ENCODE peak calls at places on chromosomes 3 and 15, in five cellular contexts. Q is HepG2, Z is GM23248, L is fibroblast of lung, N is mesenchymal stem cell. W is an unnamed sample.
A peak's percentile ranks its signal among the peaks of the same experiment; 100 is the strongest.

GRCh38 chr3:40690696-40691597 is 166.2 kb downstream of the ZNF621 start:
- DNase-seq in Q (no peak), Z (no peak), L (no peak), N (no peak), W (no peak)

GRCh38 chr3:34405159-34405558 is 606.7 kb downstream of the PDCD6IP start:
- DNase-seq in Q (no peak), Z (no peak), L (no peak), N (no peak), W (no peak)

GRCh38 chr15:71151061-71151460 is 35.8 kb downstream of the THSD4 start:
- DNase-seq in Q (no peak), Z (peak; percentile 70), L (no peak), N (no peak), W (no peak)

GRCh38 chr3:154743418-154743817 is 313.4 kb upstream of the GPR149 start:
- DNase-seq in Q (no peak), Z (no peak), L (no peak), N (no peak), W (no peak)

GRCh38 chr3:104452697-104453096 is 914.0 kb upstream of the ALCAM start:
- DNase-seq in Q (no peak), Z (no peak), L (no peak), N (no peak), W (no peak)

GRCh38 chr3:140078940-140079339 is 144.0 kb downstream of the CLSTN2 start:
- DNase-seq in Q (no peak), Z (no peak), L (no peak), N (no peak), W (no peak)

GRCh38 chr3:189144645-189145044 is 27.1 kb upstream of the TPRG1 start:
- DNase-seq in Q (no peak), Z (peak; percentile 16), L (peak; percentile 55), N (peak; percentile 15), W (no peak)

GRCh38 chr15:101296418-101297405 is 1.7 kb upstream of the SNRPA1 start:
- DNase-seq in Q (no peak), Z (peak; percentile 79), L (peak; percentile 7), N (peak; percentile 18), W (peak; percentile 13)

GRCh38 chr3:1469687-1470086 is 376.9 kb downstream of the CNTN6 start:
- DNase-seq in Q (no peak), Z (no peak), L (no peak), N (no peak), W (no peak)

GRCh38 chr3:156558389-156558788 is 3.5 kb upstream of the SSR3 start:
- DNase-seq in Q (no peak), Z (no peak), L (no peak), N (no peak), W (no peak)

GRCh38 chr3:186143280-186143679 is 34.4 kb upstream of the ETV5 start:
- DNase-seq in Q (no peak), Z (no peak), L (no peak), N (no peak), W (peak; percentile 33)

GRCh38 chr3:13703071-13703470 is 154.1 kb downstream of the FBLN2 start:
- DNase-seq in Q (no peak), Z (no peak), L (no peak), N (no peak), W (peak; percentile 9)

GRCh38 chr3:13700889-13701288 is 152.0 kb downstream of the FBLN2 start:
- DNase-seq in Q (no peak), Z (no peak), L (no peak), N (no peak), W (no peak)

GRCh38 chr3:13698498-13698897 is 149.6 kb downstream of the FBLN2 start:
- DNase-seq in Q (no peak), Z (no peak), L (no peak), N (no peak), W (peak; percentile 63)

GRCh38 chr3:13702226-13702820 is 153.4 kb downstream of the FBLN2 start:
- DNase-seq in Q (no peak), Z (no peak), L (no peak), N (no peak), W (peak; percentile 20)

DNA sequence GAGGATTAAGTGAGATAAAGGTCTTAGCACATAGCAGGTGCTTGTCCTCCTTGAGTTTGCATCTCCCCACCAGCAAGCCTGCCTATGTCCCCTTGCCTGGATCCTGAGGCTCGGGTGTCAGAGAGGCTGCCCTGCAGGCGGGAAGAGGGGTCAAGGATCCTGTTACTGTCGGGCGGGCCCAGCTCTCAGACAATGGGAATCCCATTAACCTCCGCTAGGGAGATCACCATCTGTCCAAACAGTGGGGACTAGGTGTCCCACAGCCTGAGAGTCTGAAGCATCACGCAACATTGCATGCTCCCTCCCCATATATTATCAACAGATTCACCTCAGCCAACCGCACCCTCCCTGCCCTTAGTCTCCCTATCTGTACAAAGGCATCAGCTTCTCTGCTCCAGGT is 151.4 kb downstream of the FBLN2 start:
- DNase-seq in Q (no peak), Z (no peak), L (no peak), N (no peak), W (peak; percentile 76)
- H3K27ac ChIP-seq in Q (no peak overlapping the region), Z (no peak overlapping the region), L (no peak overlapping the region), N (no peak overlapping the region), W (no peak overlapping the region)

GRCh38 chr15:38349251-38349650 is 96.6 kb downstream of the SPRED1 start:
- DNase-seq in Q (no peak), Z (no peak), L (peak; percentile 28), N (peak; percentile 54), W (no peak)

DNA sequence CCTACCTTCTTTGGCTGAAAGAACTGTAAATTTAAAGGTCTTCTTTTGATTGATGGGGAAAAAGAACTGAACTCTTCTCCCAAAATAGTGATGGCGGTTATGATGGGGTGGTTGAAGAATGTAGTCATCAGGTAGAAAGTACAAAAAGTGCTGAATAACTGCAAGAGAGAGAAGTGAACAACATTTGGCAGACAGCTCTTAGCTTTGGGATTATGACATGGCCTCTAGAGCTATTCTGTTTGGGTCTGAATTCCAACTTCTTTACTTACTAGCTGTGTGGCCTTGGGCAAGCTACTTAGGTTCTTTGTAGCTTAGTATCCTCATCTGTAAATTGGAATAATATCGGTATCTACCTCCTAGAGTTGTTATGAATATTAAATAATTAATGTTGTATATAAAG is 91.7 kb downstream of the SPRED1 start:
- DNase-seq in Q (no peak), Z (no peak), L (no peak), N (no peak), W (no peak)
- H3K4me3 ChIP-seq in Q (no peak overlapping the region), Z (no peak overlapping the region), L (no peak overlapping the region), N (no peak overlapping the region), W (no peak overlapping the region)

DNA sequence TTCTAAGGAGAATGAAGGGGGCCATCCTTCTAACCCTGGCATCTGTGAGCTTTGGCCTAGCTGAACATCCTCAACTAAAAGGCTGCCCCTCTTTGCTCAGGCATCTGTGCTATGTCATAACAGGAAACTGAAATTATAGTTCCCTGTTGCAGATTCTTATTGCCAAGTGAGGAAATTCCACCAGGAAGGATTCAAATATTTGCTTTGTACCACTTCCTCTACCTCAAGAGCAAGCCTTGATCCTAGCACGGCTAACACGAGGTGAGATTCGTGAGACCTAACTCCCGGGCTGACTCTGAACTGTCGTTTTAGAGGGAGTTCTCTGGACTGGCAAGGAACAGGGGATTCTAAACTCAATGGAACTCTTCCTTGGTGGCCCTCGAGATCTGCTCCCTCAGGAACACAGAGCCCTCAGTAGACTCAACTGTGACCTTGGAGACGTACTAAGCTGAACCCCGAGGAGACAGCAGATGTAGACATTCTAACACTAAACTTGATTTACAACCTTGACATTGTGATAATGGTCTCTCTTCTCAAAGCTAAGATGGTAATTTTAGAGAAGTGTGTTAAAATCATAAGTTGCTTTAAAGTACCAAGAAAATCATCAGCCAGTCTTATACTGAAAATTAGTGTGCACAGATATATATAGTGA is 4.2 kb downstream of the SPG21 start:
- DNase-seq in Q (peak; percentile 64), Z (no peak), L (no peak), N (peak; percentile 59), W (no peak)
- H3K9ac ChIP-seq in Q (peak overlapping the region; percentile 32), Z (peak overlapping the region; percentile 68), L (no peak overlapping the region), N (peak overlapping the region; percentile 71), W (no peak overlapping the region)

DNA sequence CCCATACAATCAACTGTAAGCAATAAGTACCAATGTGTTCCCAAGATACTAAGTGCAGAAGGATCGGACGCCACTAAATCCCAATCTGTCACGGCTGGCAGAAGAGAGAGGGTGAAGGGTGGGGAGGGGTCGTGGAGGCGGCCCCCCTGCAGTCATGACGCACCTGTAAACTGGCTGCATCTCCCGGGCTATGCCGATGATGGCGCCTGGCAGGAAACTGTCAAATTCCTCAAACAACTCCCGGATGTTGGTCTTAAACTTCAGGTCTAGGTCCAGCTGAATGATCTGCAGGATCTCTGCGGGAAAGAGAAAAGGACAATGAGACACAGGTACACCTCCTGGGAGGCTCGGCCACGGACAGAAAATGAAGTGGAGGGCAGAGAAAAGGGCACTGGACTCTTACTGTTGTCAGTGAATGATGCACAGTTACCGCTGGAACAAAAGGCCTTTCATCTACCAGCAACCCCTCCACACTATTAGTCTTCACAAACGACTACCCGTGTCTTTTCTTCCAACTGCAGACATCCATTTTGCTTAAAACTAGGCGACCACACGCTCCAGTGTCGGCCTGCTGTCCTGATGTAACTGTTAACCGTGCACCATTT is 114.6 kb downstream of the XXYLT1 start:
- DNase-seq in Q (peak; percentile 18), Z (no peak), L (no peak), N (no peak), W (peak; percentile 47)
- H3K27ac ChIP-seq in Q (peak overlapping the region; percentile 82), Z (no peak overlapping the region), L (peak overlapping the region; percentile 95), N (no peak overlapping the region), W (no peak overlapping the region)

GRCh38 chr3:135416182-135416581 is 549.3 kb upstream of the PPP2R3A start:
- DNase-seq in Q (no peak), Z (no peak), L (no peak), N (no peak), W (no peak)

GRCh38 chr3:135412475-135412874 is 553.1 kb upstream of the PPP2R3A start:
- DNase-seq in Q (no peak), Z (no peak), L (no peak), N (no peak), W (peak; percentile 50)
- H3K4me3 ChIP-seq in Q (no peak overlapping the region), Z (no peak overlapping the region), L (no peak overlapping the region), N (no peak overlapping the region), W (no peak overlapping the region)

W was measured in endodermal cell.